ENCODE peak calls at places on chromosomes 7 and 10, in four cellular contexts. M is prostate gland, C is breast epithelium, G is esophagus muscularis mucosa. X is an unnamed sample. For H3K9me3, the result is how much of the 10 kb centered on the place peaks cover.

GRCh38 chr10:123044391-123044790 is 35.6 kb downstream of the ACADSB start:
- DNase-seq in M (no peak), C (no peak), G (no peak), X (no peak)

GRCh38 chr7:118602090-118602489 is 377.6 kb downstream of the ANKRD7 start:
- DNase-seq in M (no peak), C (no peak), G (no peak), X (no peak)

GRCh38 chr10:69742928-69743602 is 58.6 kb upstream of the COL13A1 start:
- DNase-seq in M (no peak), C (no peak), G (no peak), X (no peak)

GRCh38 chr7:123230603-123231002 is 30.8 kb upstream of the SLC13A1 start:
- DNase-seq in M (no peak), C (no peak), G (no peak), X (no peak)

GRCh38 chr7:81715984-81716588 is 53.8 kb downstream of the HGF start:
- DNase-seq in M (no peak), C (no peak), G (no peak), X (no peak)

GRCh38 chr7:54778696-54779285 is 19.8 kb upstream of the SEC61G start:
- DNase-seq in M (no peak), C (no peak), G (no peak), X (no peak)

GRCh38 chr10:125163803-125164202 is 3.4 kb upstream of the CTBP2 start:
- DNase-seq in M (no peak), C (no peak), G (no peak), X (no peak)

GRCh38 chr7:134834689-134835462 is 55.4 kb downstream of the CALD1 start:
- DNase-seq in M (no peak), C (no peak), G (no peak), X (no peak)

GRCh38 chr7:129664029-129665012 is 52.8 kb downstream of the NRF1 start:
- DNase-seq in M (no peak), C (no peak), G (no peak), X (no peak)

GRCh38 chr10:19985745-19986144 is 169.5 kb downstream of the PLXDC2 start:
- DNase-seq in M (no peak), C (no peak), G (no peak), X (no peak)

GRCh38 chr10:122112625-122113160 is 123.7 kb downstream of the TACC2 start:
- DNase-seq in M (peak), C (peak), G (peak), X (peak)

GRCh38 chr10:72812415-72812797 is 81.1 kb upstream of the OIT3 start:
- DNase-seq in M (no peak), C (no peak), G (no peak), X (no peak)

GRCh38 chr7:107622937-107623336 is 37.7 kb upstream of the SLC26A4 start:
- DNase-seq in M (no peak), C (no peak), G (no peak), X (no peak)

GRCh38 chr7:34552502-34552901 is 105.5 kb upstream of the NPSR1 start:
- DNase-seq in M (no peak), C (no peak), G (no peak), X (no peak)

GRCh38 chr7:138023618-138024333 is 21.9 kb upstream of the CREB3L2 start:
- DNase-seq in M (no peak), C (no peak), G (peak), X (no peak)

GRCh38 chr10:21754410-21755011 is 220.5 kb downstream of the MLLT10 start:
- DNase-seq in M (no peak), C (no peak), G (no peak), X (no peak)

GRCh38 chr7:8126768-8127167 is 135.2 kb downstream of the ICA1 start:
- DNase-seq in M (no peak), C (no peak), G (no peak), X (no peak)

GRCh38 chr10:74078037-74078436 is 72.6 kb downstream of the AP3M1 start:
- DNase-seq in M (no peak), C (no peak), G (no peak), X (no peak)

GRCh38 chr10:59779656-59780521 is 26.6 kb upstream of the MRLN start:
- DNase-seq in M (no peak), C (no peak), G (no peak), X (no peak)

GRCh38 chr7:121755818-121756501 is 117.0 kb upstream of the PTPRZ1 start:
- DNase-seq in M (peak), C (no peak), G (no peak), X (no peak)

GRCh38 chr7:50650057-50650664 is 85.0 kb upstream of the DDC start:
- DNase-seq in M (no peak), C (no peak), G (no peak), X (no peak)

GRCh38 chr7:136009488-136010079 is 32.4 kb upstream of the MTPN start:
- DNase-seq in M (peak), C (no peak), G (no peak), X (no peak)

GRCh38 chr10:19872504-19873271 is 56.5 kb downstream of the PLXDC2 start:
- DNase-seq in M (no peak), C (no peak), G (no peak), X (no peak)

GRCh38 chr10:23314835-23315239 is 29.8 kb downstream of the C10orf67 start:
- DNase-seq in M (peak), C (no peak), G (peak), X (no peak)

DNA sequence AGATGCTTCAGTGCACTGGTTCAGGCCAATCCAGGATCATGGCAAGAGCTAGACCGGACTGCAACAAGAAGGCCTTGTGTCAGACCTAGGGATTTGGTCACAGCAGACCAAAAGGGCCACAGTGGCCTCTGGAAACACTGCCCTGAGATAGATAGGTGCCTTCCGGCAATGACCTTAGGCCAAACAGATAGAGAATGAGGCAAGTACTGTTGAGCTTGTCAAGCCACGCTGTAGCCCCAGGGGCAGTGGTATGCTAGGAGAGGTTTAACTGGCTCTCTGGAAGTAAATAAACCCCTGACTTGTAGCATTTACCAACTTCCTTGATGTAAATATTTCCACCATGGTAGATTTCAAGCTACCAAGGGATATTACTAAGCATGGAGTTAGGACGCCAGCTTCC is 197.5 kb downstream of the GRID1 start:
- DNase-seq in M (no peak), C (no peak), G (no peak), X (no peak)
- TF ChIP-seq POLR2AphosphoS5 in M (no peak), C (no peak), G (no peak), X (no peak)

DNA sequence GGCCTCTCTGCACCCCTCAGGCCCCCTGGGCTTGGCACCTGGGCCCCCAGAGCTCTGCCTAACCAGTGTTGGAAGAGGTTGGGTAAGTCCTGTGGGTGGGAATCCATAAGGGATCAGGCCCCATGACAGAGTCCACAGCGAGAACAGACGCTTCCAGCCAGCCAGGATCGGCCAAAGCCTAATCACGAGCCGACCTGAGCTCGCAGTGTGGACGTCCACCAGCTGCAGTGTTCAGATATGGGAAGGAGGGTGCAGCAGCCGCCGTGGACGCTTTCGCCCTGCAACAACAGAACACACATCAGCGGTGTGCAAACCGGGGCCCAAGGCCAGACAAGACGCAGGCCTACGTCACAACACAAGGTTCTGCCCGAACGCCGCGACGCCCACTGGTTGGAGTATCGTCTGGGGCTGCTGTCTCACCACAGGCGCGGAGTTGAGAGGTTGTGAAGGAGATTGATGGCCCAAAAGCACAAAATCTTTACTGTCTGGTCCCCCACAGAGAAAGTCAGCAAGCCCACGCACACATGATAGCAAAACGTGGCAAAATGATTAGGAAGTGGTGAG is 102.1 kb downstream of the FOXL3 start:
- DNase-seq in M (no peak), C (peak), G (no peak), X (peak)
- H3K9me3 ChIP-seq in M (under half), C (under half), G (under half), X (under half)

GRCh38 chr7:87316846-87317545 is 28.5 kb upstream of the CROT start:
- DNase-seq in M (peak), C (peak), G (no peak), X (no peak)

GRCh38 chr7:87317691-87318245 is 27.7 kb upstream of the CROT start:
- DNase-seq in M (peak), C (no peak), G (no peak), X (no peak)

GRCh38 chr7:87312215-87312865 is 33.1 kb upstream of the CROT start:
- DNase-seq in M (peak), C (peak), G (no peak), X (no peak)

GRCh38 chr7:87318741-87319140 is 26.7 kb upstream of the CROT start:
- DNase-seq in M (no peak), C (no peak), G (no peak), X (no peak)

DNA sequence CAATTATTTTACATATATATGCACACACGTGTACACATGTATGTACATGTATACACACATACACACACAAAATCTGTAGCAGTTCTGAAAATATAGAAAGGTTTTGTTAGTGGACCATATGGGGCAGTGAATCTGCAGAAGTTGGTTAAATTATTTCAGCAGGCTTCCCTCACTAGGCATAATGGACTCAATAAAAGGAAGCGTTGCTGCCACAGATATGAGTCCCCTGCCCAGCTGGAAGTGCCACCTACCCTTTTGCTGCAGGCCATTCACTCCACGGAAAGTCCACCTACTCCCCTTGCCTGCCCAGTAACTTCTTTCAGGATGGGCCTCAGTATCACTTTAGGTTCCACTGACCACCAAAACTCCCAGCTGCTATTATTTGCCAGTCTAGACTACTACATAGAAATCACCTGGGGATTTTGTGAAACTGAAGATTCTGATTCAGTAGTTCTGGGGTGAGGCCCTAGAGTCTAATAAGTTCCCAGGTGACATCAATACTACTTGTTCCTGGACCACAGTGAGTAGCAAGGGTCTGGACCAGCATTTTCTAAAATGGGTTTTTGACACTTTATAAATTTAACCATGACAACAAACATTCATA is 29.3 kb upstream of the CROT start:
- DNase-seq in M (no peak), C (no peak), G (no peak), X (no peak)
- H3K4me3 ChIP-seq in M (no peak), C (no peak), G (no peak), X (no peak)

GRCh38 chr10:98314577-98315284 is 46.7 kb upstream of the LOXL4 start:
- DNase-seq in M (peak), C (peak), G (no peak), X (no peak)
- TF ChIP-seq POLR2AphosphoS5 in M (peak), C (peak), G (peak), X (no peak)